ENCODE peak calls at places on chromosomes 3 and 15, in four cellular contexts. C is T47D, P is cardiac fibroblast, W is NCI-H345. H is an unnamed sample.
A peak's percentile ranks its signal among the peaks of the same experiment; 100 is the strongest.

GRCh38 chr3:151612119-151612518 is 121.6 kb upstream of the AADACL2 start:
- DNase-seq in P (no peak), W (no peak), C (no peak), H (no peak)

GRCh38 chr3:73624363-73625123 is at the start of gene PDZRN3:
- DNase-seq in W (peak; percentile 37), C (peak; percentile 78), P (peak; percentile 65), H (peak; percentile 92)

GRCh38 chr3:46881819-46882376 is 4.4 kb downstream of the PTH1R start:
- DNase-seq in C (no peak), W (no peak), P (no peak), H (peak; percentile 65)

GRCh38 chr3:71910107-71910506 is 125.2 kb upstream of the PROK2 start:
- DNase-seq in P (no peak), C (peak; percentile 20), W (no peak), H (no peak)

GRCh38 chr3:186515115-186515514 is 29.1 kb downstream of the CRYGS start:
- DNase-seq in P (no peak), C (no peak), W (no peak), H (no peak)

GRCh38 chr3:195001961-195002861 is 268.7 kb downstream of the XXYLT1 start:
- DNase-seq in W (peak; percentile 99), P (peak; percentile 50), C (peak; percentile 87), H (peak; percentile 60)

GRCh38 chr3:138509586-138509985 is 75.2 kb downstream of the ESYT3 start:
- DNase-seq in C (no peak), P (peak; percentile 49), W (no peak), H (no peak)

GRCh38 chr15:59528965-59529402 is 82.6 kb upstream of the GCNT3 start:
- DNase-seq in W (peak; percentile 83), P (peak; percentile 85), C (peak; percentile 93), H (peak; percentile 84)

GRCh38 chr3:160616721-160617120 is 51.4 kb upstream of the KPNA4 start:
- DNase-seq in W (no peak), C (peak; percentile 18), P (peak; percentile 62), H (peak; percentile 6)

GRCh38 chr15:67715166-67715565 is 110.1 kb upstream of the SKOR1 start:
- DNase-seq in P (no peak), C (no peak), W (peak; percentile 78), H (no peak)

GRCh38 chr3:13085846-13086179 is 12.6 kb upstream of the IQSEC1 start:
- DNase-seq in P (no peak), C (no peak), W (no peak), H (no peak)

GRCh38 chr15:41487802-41488201 is 5.9 kb upstream of the ITPKA start:
- DNase-seq in C (no peak), W (no peak), P (no peak), H (no peak)

GRCh38 chr3:187587012-187587544 is 83.1 kb downstream of the SST start:
- DNase-seq in P (no peak), C (no peak), W (no peak), H (no peak)

GRCh38 chr15:49145651-49146609 is 9.5 kb downstream of the COPS2 start:
- DNase-seq in P (peak; percentile 85), W (peak; percentile 23), C (peak; percentile 71), H (no peak)

GRCh38 chr15:74403590-74403919 is 30.2 kb downstream of the SEMA7A start:
- DNase-seq in W (no peak), C (no peak), P (no peak), H (no peak)

GRCh38 chr15:83565553-83566159 is 88.3 kb upstream of the ADAMTSL3 start:
- DNase-seq in W (peak; percentile 11), P (peak; percentile 59), C (peak; percentile 64), H (peak; percentile 60)

GRCh38 chr3:98733778-98734281 is 29.3 kb upstream of the ST3GAL6 start:
- DNase-seq in C (no peak), W (no peak), P (peak; percentile 37), H (peak; percentile 31)

GRCh38 chr15:94164202-94164807 is 67.1 kb upstream of the MCTP2 start:
- DNase-seq in C (peak; percentile 76), W (peak; percentile 38), P (peak; percentile 40), H (peak; percentile 68)

GRCh38 chr3:134922866-134923265 is 127.8 kb downstream of the EPHB1 start:
- DNase-seq in C (no peak), P (no peak), W (no peak), H (no peak)

GRCh38 chr3:141114816-141115458 is 63.8 kb downstream of the SPSB4 start:
- DNase-seq in W (no peak), P (no peak), C (peak; percentile 26), H (no peak)

H was measured in retina.